ENCODE peak calls at places on chromosomes 7 and 10, in four cellular contexts. Y, W, O and F are unnamed samples.

GRCh38 chr7:36215017-36215621 is 62.1 kb downstream of the EEPD1 start:
- DNase-seq in Y (no peak), O (no peak), W (no peak), F (no peak)

GRCh38 chr7:29106128-29106988 is 40.0 kb downstream of the CPVL start:
- DNase-seq in Y (peak), W (no peak), O (no peak), F (no peak)

GRCh38 chr10:19966751-19967150 is 150.5 kb downstream of the PLXDC2 start:
- DNase-seq in W (no peak), Y (no peak), O (no peak), F (no peak)

GRCh38 chr10:43258032-43258921 is 8.6 kb downstream of the RASGEF1A start:
- DNase-seq in O (peak), Y (peak), W (no peak), F (no peak)

GRCh38 chr7:155796381-155797261 is 15.6 kb downstream of the SHH start:
- DNase-seq in O (no peak), Y (peak), W (no peak), F (no peak)

GRCh38 chr10:29496341-29497162 is 138.2 kb downstream of the SVIL start:
- DNase-seq in Y (peak), O (peak), W (no peak), F (no peak)

GRCh38 chr10:78188459-78188858 is 154.8 kb downstream of the RPS24 start:
- DNase-seq in W (no peak), Y (no peak), O (no peak), F (no peak)

GRCh38 chr7:28623105-28623730 is 210.9 kb downstream of the CREB5 start:
- DNase-seq in W (no peak), O (no peak), Y (no peak), F (no peak)

GRCh38 chr10:110456046-110456445 is 41.7 kb upstream of the DUSP5 start:
- DNase-seq in Y (no peak), O (peak), W (no peak), F (no peak)

GRCh38 chr7:134332892-134333291 is 16.2 kb upstream of the SLC35B4 start:
- DNase-seq in W (no peak), O (no peak), Y (no peak), F (no peak)

GRCh38 chr10:85060944-85061343 is 732.6 kb downstream of the CCSER2 start:
- DNase-seq in W (no peak), O (no peak), Y (no peak), F (no peak)

GRCh38 chr7:117190104-117190503 is 132.8 kb downstream of the WNT2 start:
- DNase-seq in Y (no peak), O (no peak), W (no peak), F (no peak)

GRCh38 chr7:26397786-26398435 is 106.2 kb downstream of the SNX10 start:
- DNase-seq in W (no peak), Y (no peak), O (no peak), F (no peak)

GRCh38 chr10:88150338-88150737 is 286.9 kb downstream of the PTEN start:
- DNase-seq in W (no peak), O (no peak), Y (no peak), F (no peak)

GRCh38 chr10:76444034-76444800 is 1012.8 kb downstream of the LRMDA start:
- DNase-seq in O (no peak), Y (peak), W (no peak), F (no peak)

GRCh38 chr7:66769833-66770512 is 29.4 kb downstream of the RABGEF1 start:
- DNase-seq in Y (no peak), O (no peak), W (no peak), F (no peak)

GRCh38 chr10:93357680-93358079 is 124.5 kb downstream of the MYOF start:
- DNase-seq in O (no peak), Y (no peak), W (no peak), F (no peak)

GRCh38 chr10:92699518-92700272 is 9.9 kb downstream of the HHEX start:
- DNase-seq in O (no peak), Y (no peak), W (no peak), F (no peak)

GRCh38 chr10:46104071-46104585 is 58.1 kb upstream of the MSMB start:
- DNase-seq in Y (no peak), O (peak), W (no peak), F (no peak)

GRCh38 chr10:46106410-46107255 is 60.6 kb upstream of the MSMB start:
- DNase-seq in O (peak), Y (peak), W (no peak), F (no peak)
- TF ChIP-seq POLR2A in O (no peak), Y (no peak), W (no peak), F (no peak)

DNA sequence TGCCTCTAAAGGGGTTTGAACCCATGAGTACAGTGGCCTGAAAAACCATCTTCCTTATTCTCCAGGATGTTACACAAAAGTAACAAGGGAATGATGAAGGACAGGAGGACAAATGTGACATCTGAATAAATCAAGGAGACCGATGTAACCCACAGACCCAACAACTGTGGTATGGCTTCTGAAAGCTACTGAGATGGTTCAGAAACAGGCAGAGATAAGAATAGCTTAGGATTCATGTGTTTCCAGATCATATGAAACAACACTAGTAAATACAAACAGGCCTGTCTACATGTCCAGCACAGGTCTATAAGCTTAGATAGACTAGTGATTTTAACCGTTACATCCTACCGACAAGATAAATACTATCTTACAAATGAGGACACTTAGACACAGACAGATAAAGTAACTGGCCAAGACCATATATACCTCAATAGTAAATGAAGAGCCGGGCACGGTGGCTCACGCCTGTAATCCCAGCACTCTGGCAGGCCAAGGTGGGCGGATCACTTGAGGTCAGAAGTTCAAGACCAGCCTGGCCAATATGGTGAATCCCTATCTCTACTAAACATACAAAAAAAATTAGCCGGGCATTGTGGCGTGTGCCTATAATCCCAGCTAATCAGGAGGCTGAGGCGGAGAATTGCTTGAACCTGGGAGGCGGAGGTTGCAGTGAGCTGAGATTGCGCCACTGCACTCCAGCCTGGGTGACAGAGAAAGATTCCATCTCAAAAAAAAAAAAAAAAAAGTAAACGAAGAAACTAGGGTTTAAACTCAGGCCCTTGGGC is 88.7 kb downstream of the SORBS1 start:
- DNase-seq in W (no peak), Y (no peak), O (no peak), F (no peak)
- H3K27ac ChIP-seq in W (no peak), Y (no peak), O (peak), F (peak)

GRCh38 chr10:3867454-3868273 is 82.7 kb upstream of the KLF6 start:
- DNase-seq in O (no peak), W (no peak), Y (no peak), F (no peak)
- TF ChIP-seq POLR2A in O (no peak), W (no peak), Y (no peak), F (no peak)

GRCh38 chr7:41809081-41809480 is 106.2 kb upstream of the INHBA start:
- DNase-seq in W (no peak), O (no peak), Y (no peak), F (no peak)

GRCh38 chr7:41808541-41808940 is 105.7 kb upstream of the INHBA start:
- DNase-seq in Y (no peak), O (no peak), W (no peak), F (no peak)

GRCh38 chr7:41814888-41815287 is 112.0 kb upstream of the INHBA start:
- DNase-seq in O (no peak), W (no peak), Y (no peak), F (no peak)

GRCh38 chr7:41809487-41810257 is 106.8 kb upstream of the INHBA start:
- DNase-seq in O (no peak), W (no peak), Y (no peak), F (no peak)

GRCh38 chr7:41810258-41810576 is 107.3 kb upstream of the INHBA start:
- DNase-seq in W (peak), O (no peak), Y (no peak), F (no peak)
- H3K27ac ChIP-seq in W (no peak), O (no peak), Y (no peak), F (no peak)

DNA sequence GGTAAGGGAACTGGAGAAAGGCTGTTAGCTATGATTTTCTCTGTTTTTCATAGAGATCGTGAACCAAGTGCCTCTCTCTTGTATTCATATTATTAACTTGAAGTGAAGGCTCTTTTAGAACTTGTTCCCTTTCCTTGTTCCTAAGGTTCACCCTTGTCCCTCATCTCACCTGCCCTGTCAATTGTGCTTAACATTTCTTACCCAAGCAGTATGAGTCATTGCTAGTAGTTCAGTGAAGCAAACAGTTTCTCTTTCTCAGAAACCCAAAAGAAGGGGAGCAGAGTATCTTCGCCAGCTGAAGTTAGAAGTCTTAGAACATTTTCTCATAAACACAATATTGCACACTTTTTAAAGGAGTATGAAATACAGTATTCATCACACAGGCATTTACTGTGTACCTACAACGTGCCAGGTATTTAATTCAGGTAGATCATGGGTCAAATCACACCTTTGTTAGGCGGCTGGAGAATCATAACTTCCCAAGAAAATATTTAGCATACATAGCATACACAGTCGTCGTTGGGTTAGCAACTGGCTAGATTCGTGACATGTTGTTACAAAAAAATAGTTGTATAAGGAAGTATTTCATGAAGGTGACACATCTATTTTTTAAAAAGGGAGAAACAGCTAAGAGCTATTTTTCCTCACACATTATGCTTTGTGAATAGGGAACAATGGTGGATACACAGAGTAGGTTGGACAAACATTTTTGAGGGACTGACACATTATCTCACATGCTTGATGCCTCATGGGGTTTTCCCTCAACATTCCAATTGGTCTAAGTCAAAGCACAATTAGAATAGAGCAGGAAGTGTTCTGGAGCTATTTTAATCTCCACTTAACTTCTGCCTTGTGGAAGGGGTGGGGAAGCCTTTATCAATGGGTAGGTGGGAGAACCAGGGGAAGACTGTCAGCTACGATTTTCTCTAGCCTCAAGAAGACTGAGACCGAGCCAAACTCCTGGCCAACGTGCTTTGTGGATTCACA is 13.2 kb downstream of the HDAC9 start:
- DNase-seq in Y (no peak), W (no peak), O (no peak), F (no peak)
- TF ChIP-seq POLR2A in Y (no peak), W (peak), O (no peak), F (peak)

DNA sequence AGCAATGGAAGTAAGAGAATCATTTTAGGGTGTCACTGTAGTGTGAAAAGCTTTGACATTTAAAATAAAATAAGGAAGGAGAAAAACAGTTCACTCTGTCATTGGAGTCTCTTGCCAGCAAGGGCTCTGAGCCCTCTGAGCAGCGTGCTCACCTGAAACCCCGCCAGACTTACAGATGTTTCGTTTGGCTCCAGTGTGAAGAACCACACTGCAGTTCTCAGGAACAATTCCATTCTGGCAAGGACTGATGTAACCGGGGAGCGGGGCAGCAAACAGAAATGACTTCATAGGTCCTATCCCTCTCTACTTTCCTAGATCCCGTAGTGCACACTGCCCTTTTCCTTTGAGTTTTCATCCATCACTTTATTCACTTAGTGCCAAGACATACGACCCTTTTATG is 164.3 kb downstream of the CELF2 start:
- DNase-seq in O (no peak), W (no peak), Y (peak), F (no peak)
- H3K27ac ChIP-seq in O (no peak), W (peak), Y (no peak), F (no peak)